ENCODE peak calls at places on chromosome 18, in ten cellular contexts. Y is lower leg skin, O is AG10803, L is uterus, V is heart left ventricle, C is vagina, R is IMR-90, T is endothelial cell, W is HepG2, D is A549. U is an unnamed sample.

GRCh38 chr18:70559446-70559845 is 270.6 kb downstream of the SOCS6 start:
- DNase-seq in D (no peak), C (no peak), O (no peak), T (no peak), Y (no peak), W (no peak), V (no peak), R (no peak), L (no peak), U (no peak)

GRCh38 chr18:824179-824578 is 12.1 kb upstream of the YES1 start:
- DNase-seq in Y (no peak), O (no peak), V (no peak), R (no peak), C (no peak), T (no peak), L (no peak), W (peak), D (no peak), U (no peak)

GRCh38 chr18:21897811-21898210 is 157.2 kb downstream of the MIB1 start:
- DNase-seq in V (peak), C (no peak), T (peak), O (peak), R (peak), Y (no peak), L (peak), D (peak), W (peak), U (peak)

GRCh38 chr18:63848159-63848558 is 39.3 kb upstream of the SERPINB2 start:
- DNase-seq in C (no peak), R (peak), O (peak), V (no peak), W (peak), D (peak), Y (no peak), L (no peak), T (peak), U (no peak)

GRCh38 chr18:13235981-13236380 is 17.4 kb downstream of the LDLRAD4 start:
- DNase-seq in L (peak), R (no peak), D (no peak), C (no peak), O (peak), T (no peak), W (no peak), Y (peak), V (peak), U (no peak)

GRCh38 chr18:68456985-68457384 is 257.9 kb downstream of the TMX3 start:
- DNase-seq in O (no peak), R (peak), W (peak), V (no peak), C (no peak), D (no peak), L (no peak), Y (no peak), T (no peak), U (no peak)

GRCh38 chr18:75441921-75442320 is 14.4 kb upstream of the SMIM21 start:
- DNase-seq in V (no peak), T (no peak), Y (no peak), W (no peak), D (no peak), O (peak), R (no peak), C (no peak), L (no peak), U (no peak)

GRCh38 chr18:70366174-70366573 is 77.3 kb downstream of the SOCS6 start:
- DNase-seq in D (no peak), Y (no peak), L (no peak), O (no peak), R (no peak), T (no peak), C (no peak), W (no peak), V (no peak), U (no peak)

GRCh38 chr18:67117804-67118203 is 398.7 kb downstream of the DSEL start:
- DNase-seq in T (no peak), D (no peak), V (no peak), Y (no peak), W (no peak), R (no peak), O (no peak), C (no peak), L (no peak), U (no peak)

GRCh38 chr18:2903006-2903405 is 56.2 kb downstream of the EMILIN2 start:
- DNase-seq in C (no peak), O (peak), W (no peak), D (no peak), T (no peak), V (peak), R (peak), L (peak), Y (no peak), U (no peak)

GRCh38 chr18:80193701-80194100 is 53.6 kb downstream of the PARD6G start:
- DNase-seq in R (no peak), C (peak), Y (no peak), D (no peak), O (no peak), W (no peak), V (no peak), L (no peak), T (no peak), U (no peak)

GRCh38 chr18:71442830-71443229 is 1101.3 kb downstream of the CBLN2 start:
- DNase-seq in V (no peak), R (no peak), D (no peak), T (no peak), W (no peak), L (no peak), Y (no peak), O (no peak), C (no peak), U (no peak)

GRCh38 chr18:24991220-24991575 is 360.8 kb downstream of the ZNF521 start:
- DNase-seq in R (no peak), T (no peak), O (no peak), D (no peak), C (no peak), L (peak), W (no peak), V (no peak), Y (no peak), U (no peak)

GRCh38 chr18:59055345-59056032 is 84.2 kb upstream of the SEC11C start:
- DNase-seq in R (no peak), W (no peak), L (no peak), Y (no peak), O (no peak), D (peak), T (no peak), V (no peak), C (no peak), U (no peak)

GRCh38 chr18:31610841-31611240 is 19.2 kb downstream of the TTR start:
- DNase-seq in L (no peak), C (no peak), V (peak), T (peak), Y (no peak), W (peak), O (no peak), R (no peak), D (peak), U (no peak)

GRCh38 chr18:31574359-31574758 is 17.3 kb upstream of the TTR start:
- DNase-seq in L (no peak), Y (no peak), O (no peak), T (no peak), V (no peak), C (no peak), W (no peak), R (no peak), D (no peak), U (no peak)

GRCh38 chr18:46070683-46071614 is 1.1 kb downstream of the PSTPIP2 start:
- DNase-seq in D (no peak), O (no peak), V (no peak), Y (no peak), T (peak), C (no peak), R (no peak), L (no peak), W (no peak), U (no peak)

GRCh38 chr18:50559750-50560680 is at the start of gene MAPK4:
- DNase-seq in V (peak), C (no peak), O (peak), W (no peak), Y (no peak), R (no peak), D (no peak), T (peak), L (peak), U (peak)

GRCh38 chr18:74063023-74063422 is 84.6 kb downstream of the FBXO15 start:
- DNase-seq in D (no peak), T (no peak), O (no peak), R (no peak), L (no peak), Y (no peak), W (no peak), V (no peak), C (no peak), U (no peak)

GRCh38 chr18:54222922-54223567 is 1.4 kb downstream of the MBD2 start:
- DNase-seq in Y (no peak), C (no peak), W (peak), L (no peak), D (peak), V (no peak), T (no peak), O (no peak), R (no peak), U (no peak)

GRCh38 chr18:24503182-24503581 is 42.7 kb downstream of the HRH4 start:
- DNase-seq in T (no peak), L (no peak), R (no peak), C (no peak), W (no peak), V (no peak), D (no peak), O (no peak), Y (no peak), U (no peak)

GRCh38 chr18:47263828-47264314 is 12.4 kb upstream of the SKOR2 start:
- DNase-seq in D (no peak), W (no peak), T (no peak), V (no peak), C (no peak), Y (no peak), O (peak), R (no peak), L (no peak), U (no peak)

GRCh38 chr18:25351773-25352628 is at the start of gene ZNF521:
- DNase-seq in D (peak), T (peak), W (peak), C (peak), Y (peak), L (peak), V (peak), O (peak), R (peak), U (peak)

GRCh38 chr18:37383036-37383788 is 182.4 kb downstream of the CELF4 start:
- DNase-seq in T (no peak), R (no peak), V (no peak), Y (no peak), C (no peak), D (peak), W (no peak), O (peak), L (no peak), U (no peak)
- TF ChIP-seq CTCF in T (no peak), R (no peak), V (no peak), Y (no peak), C (no peak), D (no peak), W (no peak), O (peak), L (no peak), U (no peak)

GRCh38 chr18:40157120-40157519 is 1797.9 kb upstream of the PIK3C3 start:
- DNase-seq in L (no peak), V (no peak), D (no peak), Y (no peak), R (no peak), T (no peak), W (no peak), O (no peak), C (no peak), U (no peak)

DNA sequence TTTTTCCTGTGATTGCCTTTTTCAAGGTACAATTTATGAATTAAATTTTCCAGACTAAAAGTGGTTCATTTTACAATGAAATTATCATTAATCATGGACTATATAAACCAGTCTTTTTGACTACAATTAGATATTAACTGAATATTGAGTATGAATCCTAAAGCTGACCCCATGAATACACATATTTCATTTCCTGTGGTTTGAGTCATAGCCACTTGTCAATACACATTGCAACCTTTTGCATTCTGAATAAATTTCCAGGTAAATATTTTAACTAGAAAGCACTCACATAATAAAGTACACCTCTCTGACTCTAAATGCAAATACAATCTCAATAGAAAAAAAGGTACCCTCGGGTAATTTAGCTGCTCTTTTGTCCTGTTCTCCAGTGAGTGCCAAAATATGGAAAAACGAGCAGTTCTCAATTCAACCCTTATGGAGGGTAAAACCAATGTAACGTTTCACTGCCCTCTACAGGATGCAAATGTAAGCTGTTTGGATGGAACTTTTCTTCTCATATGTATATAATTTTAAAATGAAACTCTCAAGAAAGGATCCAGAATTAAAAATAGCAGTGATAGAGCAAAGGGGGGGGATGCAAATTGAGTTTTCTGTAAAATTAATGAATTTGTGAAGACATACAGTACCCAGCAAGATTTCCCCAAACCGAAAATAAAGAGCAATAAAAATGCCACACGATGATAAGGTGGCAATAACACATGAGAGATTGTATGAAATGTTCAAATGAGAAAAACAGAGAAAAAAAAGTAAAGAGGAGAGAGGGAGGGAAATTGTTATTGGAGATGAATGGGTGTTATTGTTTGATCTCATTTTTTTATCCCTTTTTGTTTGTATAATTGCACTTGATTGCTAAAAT is 1795.7 kb upstream of the PIK3C3 start:
- DNase-seq in T (peak), D (peak), W (peak), Y (no peak), R (peak), O (peak), L (no peak), C (no peak), V (no peak), U (no peak)
- TF ChIP-seq CTCF in T (peak), D (peak), W (peak), Y (no peak), R (peak), O (peak), L (no peak), C (no peak), V (peak), U (no peak)

GRCh38 chr18:55338955-55339662 is 248.9 kb downstream of the TCF4 start:
- DNase-seq in Y (no peak), V (no peak), L (no peak), D (no peak), C (no peak), W (no peak), O (peak), T (no peak), R (peak), U (no peak)
- TF ChIP-seq CTCF in Y (no peak), V (no peak), L (no peak), D (no peak), C (no peak), W (no peak), O (peak), T (no peak), R (peak), U (no peak)

GRCh38 chr18:55425698-55426097 is 162.3 kb downstream of the TCF4 start:
- DNase-seq in Y (no peak), C (no peak), R (no peak), V (no peak), O (no peak), W (no peak), T (no peak), L (no peak), D (no peak), U (no peak)
- TF ChIP-seq CTCF in Y (no peak), C (no peak), R (no peak), V (no peak), O (no peak), W (no peak), T (no peak), L (no peak), D (no peak), U (no peak)

DNA sequence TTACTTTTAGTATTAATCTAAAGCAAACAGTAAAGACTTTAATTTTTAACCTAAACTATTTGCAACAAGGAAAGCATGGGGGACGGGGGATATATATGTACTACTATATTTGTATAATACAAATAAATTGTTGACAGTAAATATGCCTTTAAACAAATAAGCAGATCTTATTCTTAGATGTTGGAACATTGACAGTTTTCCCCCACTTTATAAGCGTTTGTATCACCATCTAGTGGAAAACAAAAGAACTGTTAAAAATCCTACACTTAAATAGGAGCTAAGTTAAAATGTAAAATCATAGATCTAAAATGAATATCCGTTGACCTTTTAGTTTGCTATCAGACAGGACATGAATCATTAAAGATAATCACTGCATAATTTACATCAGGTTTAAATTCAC is 50.0 kb downstream of the RBBP8 start:
- DNase-seq in D (peak), L (no peak), R (peak), V (no peak), T (no peak), Y (no peak), W (peak), C (no peak), O (peak), U (peak)
- TF ChIP-seq CTCF in D (peak), L (peak), R (peak), V (peak), T (peak), Y (no peak), W (peak), C (peak), O (peak), U (no peak)

GRCh38 chr18:38884050-38884449 is 1318.5 kb upstream of the CELF4 start:
- DNase-seq in Y (no peak), C (no peak), V (no peak), D (no peak), R (no peak), T (no peak), O (no peak), L (no peak), W (no peak), U (no peak)
- TF ChIP-seq CTCF in Y (no peak), C (no peak), V (no peak), D (no peak), R (no peak), T (no peak), O (no peak), L (no peak), W (no peak), U (no peak)

GRCh38 chr18:39841133-39842041 is 2113.6 kb upstream of the PIK3C3 start:
- DNase-seq in L (no peak), R (peak), T (peak), O (peak), W (peak), Y (peak), C (no peak), D (peak), V (peak), U (peak)
- TF ChIP-seq CTCF in L (peak), R (peak), T (no peak), O (peak), W (peak), Y (no peak), C (no peak), D (peak), V (peak), U (no peak)

DNA sequence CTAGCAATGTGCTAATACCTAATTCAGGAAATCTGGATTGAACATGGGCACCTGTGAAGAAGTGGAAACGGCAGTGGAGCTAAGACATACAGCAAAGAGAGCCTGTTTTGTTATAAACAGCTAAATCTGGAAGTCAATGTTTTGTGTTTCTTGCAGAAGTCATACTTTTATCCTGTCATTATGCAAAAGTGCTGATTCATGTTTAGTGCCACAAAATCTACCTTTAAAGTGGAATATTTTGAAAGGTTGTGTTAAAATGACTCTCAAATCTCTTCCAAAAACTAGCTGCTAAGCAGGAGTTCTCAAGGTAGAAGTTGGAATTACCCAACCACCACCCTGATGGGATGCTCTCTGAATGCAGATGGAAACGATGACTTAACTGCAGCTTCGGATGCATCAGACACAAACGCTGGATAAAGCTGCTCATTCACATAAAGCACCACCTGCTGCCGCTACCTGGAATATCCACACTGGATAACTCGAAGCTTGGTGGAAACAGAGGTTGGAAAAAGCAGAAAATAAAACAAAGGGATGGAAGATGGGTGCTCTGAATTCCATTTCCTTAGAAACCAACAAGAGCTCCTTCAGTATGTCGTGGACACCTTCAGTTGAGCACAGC is 132.6 kb upstream of the ZNF236 start:
- DNase-seq in R (no peak), D (peak), Y (no peak), L (no peak), C (no peak), T (no peak), O (no peak), V (no peak), W (no peak), U (no peak)
- TF ChIP-seq CTCF in R (no peak), D (no peak), Y (no peak), L (no peak), C (no peak), T (no peak), O (no peak), V (no peak), W (no peak), U (no peak)

DNA sequence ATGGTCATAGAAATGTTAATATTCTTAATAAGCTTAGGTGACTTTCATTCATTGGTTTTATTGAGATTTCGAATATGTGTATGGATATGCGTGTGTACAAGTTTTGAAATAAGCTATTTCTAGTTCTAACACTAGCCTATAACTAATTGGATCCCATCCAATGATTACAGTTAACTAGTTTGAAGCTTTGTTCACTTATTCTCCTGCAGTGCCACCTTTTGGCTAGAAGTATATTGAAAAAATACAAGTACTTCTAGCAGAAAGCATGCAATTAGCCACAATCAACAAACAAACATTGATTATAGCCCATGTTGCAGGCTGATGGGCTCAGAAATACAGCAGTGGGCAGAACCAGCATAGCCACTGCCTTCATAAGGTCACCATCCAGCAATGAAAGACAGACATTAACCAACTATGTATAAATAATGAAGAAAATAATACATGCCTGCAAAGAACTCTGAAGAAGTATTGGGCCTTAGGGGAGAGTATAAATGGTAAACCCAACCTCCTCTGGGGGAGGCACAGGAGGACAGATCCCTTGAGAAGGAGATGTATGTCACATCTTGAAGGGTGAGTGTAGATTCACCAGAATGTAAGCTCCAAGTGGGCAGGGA is 5.1 kb upstream of the PIEZO2 start:
- DNase-seq in R (peak), O (peak), V (no peak), C (no peak), T (no peak), Y (no peak), D (peak), W (peak), L (no peak), U (peak)
- TF ChIP-seq CTCF in R (peak), O (peak), V (peak), C (peak), T (peak), Y (no peak), D (peak), W (peak), L (no peak), U (peak)